ENCODE peak calls at places on chromosome 12, in four cellular contexts. One of them, this sample, is unnamed.

GRCh38 chr12:64039285-64039871 is 182.7 kb downstream of the KICS2 start:
- DNase-seq in cardiac muscle cell: peak
- DNase-seq in fibroblast of mammary gland: peak
- DNase-seq in cardiac fibroblast: peak
- DNase-seq in this sample: peak

GRCh38 chr12:99911076-99911475 is 73.7 kb downstream of the ANKS1B start:
- DNase-seq in cardiac muscle cell: peak
- DNase-seq in fibroblast of mammary gland: peak
- DNase-seq in cardiac fibroblast: peak
- DNase-seq in this sample: peak

GRCh38 chr12:52370906-52371608 is 3.8 kb upstream of the KRT85 start:
- DNase-seq in cardiac muscle cell: no peak
- DNase-seq in fibroblast of mammary gland: peak
- DNase-seq in cardiac fibroblast: peak
- DNase-seq in this sample: peak

GRCh38 chr12:71846322-71846940 is 6.9 kb downstream of the TBC1D15 start:
- DNase-seq in cardiac muscle cell: peak
- DNase-seq in fibroblast of mammary gland: peak
- DNase-seq in cardiac fibroblast: peak
- DNase-seq in this sample: no peak

GRCh38 chr12:113863455-113863845 is 102.7 kb downstream of the RBM19 start:
- DNase-seq in cardiac muscle cell: no peak
- DNase-seq in fibroblast of mammary gland: peak
- DNase-seq in cardiac fibroblast: peak
- DNase-seq in this sample: no peak

GRCh38 chr12:102527256-102527720 is 46.9 kb upstream of the IGF1 start:
- DNase-seq in cardiac muscle cell: no peak
- DNase-seq in fibroblast of mammary gland: peak
- DNase-seq in cardiac fibroblast: peak
- DNase-seq in this sample: peak

GRCh38 chr12:45989277-45989856 is 1.0 kb downstream of the SCAF11 start:
- DNase-seq in cardiac muscle cell: peak
- DNase-seq in fibroblast of mammary gland: peak
- DNase-seq in cardiac fibroblast: no peak
- DNase-seq in this sample: no peak

GRCh38 chr12:24904871-24905270 is 44.0 kb downstream of the BCAT1 start:
- DNase-seq in cardiac muscle cell: no peak
- DNase-seq in fibroblast of mammary gland: no peak
- DNase-seq in cardiac fibroblast: no peak
- DNase-seq in this sample: no peak

GRCh38 chr12:24625103-24625502 is 323.8 kb downstream of the BCAT1 start:
- DNase-seq in cardiac muscle cell: no peak
- DNase-seq in fibroblast of mammary gland: no peak
- DNase-seq in cardiac fibroblast: no peak
- DNase-seq in this sample: no peak

GRCh38 chr12:42364692-42365091 is 38.7 kb downstream of the PPHLN1 start:
- DNase-seq in cardiac muscle cell: no peak
- DNase-seq in fibroblast of mammary gland: no peak
- DNase-seq in cardiac fibroblast: no peak
- DNase-seq in this sample: no peak

GRCh38 chr12:50110127-50110761 is 1.8 kb upstream of the COX14 start:
- DNase-seq in cardiac muscle cell: no peak
- DNase-seq in fibroblast of mammary gland: no peak
- DNase-seq in cardiac fibroblast: peak
- DNase-seq in this sample: peak

GRCh38 chr12:51265024-51265423 is 5.2 kb downstream of the SMAGP start:
- DNase-seq in cardiac muscle cell: no peak
- DNase-seq in fibroblast of mammary gland: no peak
- DNase-seq in cardiac fibroblast: no peak
- DNase-seq in this sample: no peak

GRCh38 chr12:10936495-10936894 is 2.6 kb downstream of the TAS2R14 start:
- DNase-seq in cardiac muscle cell: no peak
- DNase-seq in fibroblast of mammary gland: no peak
- DNase-seq in cardiac fibroblast: no peak
- DNase-seq in this sample: no peak

GRCh38 chr12:128761305-128761880 is 62.4 kb downstream of the SLC15A4 start:
- DNase-seq in cardiac muscle cell: no peak
- DNase-seq in fibroblast of mammary gland: no peak
- DNase-seq in cardiac fibroblast: no peak
- DNase-seq in this sample: no peak

GRCh38 chr12:90908465-90908864 is 46.5 kb downstream of the CCER1 start:
- DNase-seq in cardiac muscle cell: no peak
- DNase-seq in fibroblast of mammary gland: peak
- DNase-seq in cardiac fibroblast: peak
- DNase-seq in this sample: peak

GRCh38 chr12:48828293-48828692 is 10.0 kb downstream of the CACNB3 start:
- DNase-seq in cardiac muscle cell: no peak
- DNase-seq in fibroblast of mammary gland: no peak
- DNase-seq in cardiac fibroblast: no peak
- DNase-seq in this sample: no peak

GRCh38 chr12:10268037-10268436 is 39.6 kb upstream of the KLRD1 start:
- DNase-seq in cardiac muscle cell: no peak
- DNase-seq in fibroblast of mammary gland: no peak
- DNase-seq in cardiac fibroblast: no peak
- DNase-seq in this sample: no peak

GRCh38 chr12:54925319-54925718 is 59.2 kb downstream of the TESPA1 start:
- DNase-seq in cardiac muscle cell: no peak
- DNase-seq in fibroblast of mammary gland: no peak
- DNase-seq in cardiac fibroblast: no peak
- DNase-seq in this sample: no peak

GRCh38 chr12:66352197-66352596 is 49.9 kb downstream of the HELB start:
- DNase-seq in cardiac muscle cell: peak
- DNase-seq in fibroblast of mammary gland: peak
- DNase-seq in cardiac fibroblast: peak
- DNase-seq in this sample: no peak

GRCh38 chr12:115791331-115791730 is 486.2 kb downstream of the MED13L start:
- DNase-seq in cardiac muscle cell: peak
- DNase-seq in fibroblast of mammary gland: no peak
- DNase-seq in cardiac fibroblast: no peak
- DNase-seq in this sample: no peak

GRCh38 chr12:29278673-29279420 is 102.1 kb downstream of the ERGIC2 start:
- DNase-seq in cardiac muscle cell: no peak
- DNase-seq in fibroblast of mammary gland: peak
- DNase-seq in cardiac fibroblast: peak
- DNase-seq in this sample: peak

GRCh38 chr12:41514907-41515306 is 326.8 kb downstream of the PDZRN4 start:
- DNase-seq in cardiac muscle cell: peak
- DNase-seq in fibroblast of mammary gland: no peak
- DNase-seq in cardiac fibroblast: peak
- DNase-seq in this sample: no peak

GRCh38 chr12:57005980-57006808 is at the start of gene ZBTB39:
- DNase-seq in cardiac muscle cell: peak
- DNase-seq in fibroblast of mammary gland: peak
- DNase-seq in cardiac fibroblast: peak
- DNase-seq in this sample: peak

GRCh38 chr12:118060301-118061010 is 523 bp downstream of the WSB2 start:
- DNase-seq in cardiac muscle cell: no peak
- DNase-seq in fibroblast of mammary gland: no peak
- DNase-seq in cardiac fibroblast: peak
- DNase-seq in this sample: no peak

GRCh38 chr12:75087656-75088055 is 122.0 kb downstream of the KCNC2 start:
- DNase-seq in cardiac muscle cell: peak
- DNase-seq in fibroblast of mammary gland: peak
- DNase-seq in cardiac fibroblast: no peak
- DNase-seq in this sample: no peak
- TF ChIP-seq CTCF in cardiac muscle cell: no peak
- TF ChIP-seq CTCF in fibroblast of mammary gland: peak
- TF ChIP-seq CTCF in cardiac fibroblast: no peak
- TF ChIP-seq CTCF in this sample: no peak

GRCh38 chr12:122500685-122501488 is at the start of gene ZCCHC8:
- DNase-seq in cardiac muscle cell: peak
- DNase-seq in fibroblast of mammary gland: peak
- DNase-seq in cardiac fibroblast: peak
- DNase-seq in this sample: peak

GRCh38 chr12:122503783-122504590 is 3.3 kb upstream of the ZCCHC8 start:
- DNase-seq in cardiac muscle cell: no peak
- DNase-seq in fibroblast of mammary gland: no peak
- DNase-seq in cardiac fibroblast: no peak
- DNase-seq in this sample: no peak

GRCh38 chr12:122503147-122503751 is 2.5 kb upstream of the ZCCHC8 start:
- DNase-seq in cardiac muscle cell: no peak
- DNase-seq in fibroblast of mammary gland: no peak
- DNase-seq in cardiac fibroblast: no peak
- DNase-seq in this sample: no peak

GRCh38 chr12:122499991-122500684 is 594 bp downstream of the ZCCHC8 start:
- DNase-seq in cardiac muscle cell: no peak
- DNase-seq in fibroblast of mammary gland: peak
- DNase-seq in cardiac fibroblast: peak
- DNase-seq in this sample: peak

GRCh38 chr12:122501489-122501989 is 807 bp upstream of the ZCCHC8 start:
- DNase-seq in cardiac muscle cell: no peak
- DNase-seq in fibroblast of mammary gland: no peak
- DNase-seq in cardiac fibroblast: no peak
- DNase-seq in this sample: no peak
- H3K4me3 ChIP-seq in cardiac muscle cell: no peak
- H3K4me3 ChIP-seq in fibroblast of mammary gland: peak
- H3K4me3 ChIP-seq in cardiac fibroblast: no peak
- H3K4me3 ChIP-seq in this sample: peak

DNA sequence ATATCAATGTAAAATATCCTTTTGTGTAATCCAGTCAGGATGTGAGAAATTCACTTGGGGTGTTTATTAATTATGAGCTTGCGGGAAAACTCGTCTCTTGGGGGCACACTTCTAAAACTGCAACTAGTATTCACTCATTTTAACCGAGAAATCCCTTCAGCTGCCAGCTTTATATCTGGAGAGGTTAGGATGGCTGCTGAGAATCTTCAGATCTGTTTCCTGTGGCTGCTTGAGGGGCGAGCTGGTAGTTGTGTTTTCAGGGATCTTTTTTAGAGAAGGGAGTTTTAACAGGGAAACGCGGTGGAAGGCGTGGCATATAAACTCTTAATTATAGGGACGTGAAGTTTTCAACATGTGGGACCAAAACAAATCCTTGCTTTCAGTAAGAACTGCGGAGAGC is 833 bp downstream of the PPFIBP1 start:
- DNase-seq in cardiac muscle cell: no peak
- DNase-seq in fibroblast of mammary gland: peak
- DNase-seq in cardiac fibroblast: peak
- DNase-seq in this sample: no peak
- TF ChIP-seq CTCF in cardiac muscle cell: peak
- TF ChIP-seq CTCF in fibroblast of mammary gland: peak
- TF ChIP-seq CTCF in cardiac fibroblast: no peak
- TF ChIP-seq CTCF in this sample: no peak

GRCh38 chr12:74365178-74365964 is 172.3 kb upstream of the ATXN7L3B start:
- DNase-seq in cardiac muscle cell: peak
- DNase-seq in fibroblast of mammary gland: peak
- DNase-seq in cardiac fibroblast: peak
- DNase-seq in this sample: peak

DNA sequence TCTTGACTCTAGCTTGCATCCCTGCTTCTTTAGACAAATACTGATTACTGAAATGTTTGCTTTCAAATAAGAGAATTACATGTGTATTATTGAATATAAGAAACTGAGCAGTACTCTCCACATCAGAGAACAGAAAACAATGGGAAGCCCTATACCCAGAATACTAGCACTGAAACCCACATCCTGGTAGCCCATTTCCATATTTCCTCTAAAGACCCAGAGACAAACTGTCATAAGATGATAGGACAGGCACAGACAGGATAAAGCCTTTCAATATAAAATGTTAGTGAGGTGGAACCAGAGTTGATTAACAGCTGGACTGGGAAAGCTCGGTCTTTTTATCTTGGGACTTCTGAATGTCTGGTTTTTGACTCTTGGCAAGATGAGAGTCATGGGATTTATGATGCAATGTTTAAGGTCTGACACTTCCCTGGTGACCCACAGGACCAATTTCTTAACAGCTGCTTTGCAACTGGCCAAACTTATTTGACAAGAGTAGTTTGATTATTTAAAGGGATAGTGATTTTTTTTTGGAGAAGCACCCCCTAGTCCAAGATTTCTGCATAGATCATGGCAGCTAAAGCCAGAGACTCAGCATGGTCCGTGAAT is 166.9 kb upstream of the ATXN7L3B start:
- DNase-seq in cardiac muscle cell: no peak
- DNase-seq in fibroblast of mammary gland: no peak
- DNase-seq in cardiac fibroblast: no peak
- DNase-seq in this sample: no peak
- H3K4me3 ChIP-seq in cardiac muscle cell: no peak
- H3K4me3 ChIP-seq in fibroblast of mammary gland: no peak
- H3K4me3 ChIP-seq in cardiac fibroblast: no peak
- H3K4me3 ChIP-seq in this sample: no peak

DNA sequence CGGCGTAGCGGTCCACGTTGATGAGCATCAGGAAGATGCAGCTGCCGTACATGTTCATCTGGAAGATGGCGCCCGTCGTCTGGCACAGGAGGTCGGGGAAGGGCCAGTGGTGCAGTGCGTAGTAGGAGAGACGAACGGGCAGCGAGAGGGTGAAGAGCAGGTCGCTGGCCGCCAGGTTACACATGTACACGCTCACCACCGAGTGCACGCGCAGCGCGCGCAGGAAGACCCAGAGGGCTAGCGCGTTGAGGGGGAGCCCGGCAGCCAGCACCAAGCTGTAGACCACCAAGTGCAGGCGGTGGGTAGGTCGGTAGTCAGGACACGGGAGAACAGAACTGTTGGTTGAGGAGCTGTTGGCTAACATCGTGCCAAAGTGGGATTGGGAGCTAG is 13.7 kb upstream of the CHD4 start:
- DNase-seq in cardiac muscle cell: no peak
- DNase-seq in fibroblast of mammary gland: no peak
- DNase-seq in cardiac fibroblast: no peak
- DNase-seq in this sample: no peak
- TF ChIP-seq CTCF in cardiac muscle cell: no peak
- TF ChIP-seq CTCF in fibroblast of mammary gland: no peak
- TF ChIP-seq CTCF in cardiac fibroblast: no peak
- TF ChIP-seq CTCF in this sample: no peak

This sample was measured in foreskin fibroblast.